ENCODE peak calls at places on chromosomes 13 and 19, in four cellular contexts. O, S, Y and E are unnamed samples.

GRCh38 chr13:97700306-97700848 is 253.1 kb upstream of the IPO5 start:
- DNase-seq in O (no peak), S (no peak), Y (no peak), E (no peak)

GRCh38 chr19:6412111-6412999 is 12.3 kb downstream of the KHSRP start:
- DNase-seq in O (peak; percentile 31), S (peak; percentile 65), Y (peak; percentile 49), E (no peak)

GRCh38 chr19:30373593-30373992 is 1.4 kb downstream of the ZNF536 start:
- DNase-seq in O (no peak), S (no peak), Y (no peak), E (no peak)

GRCh38 chr13:79405831-79406596 is at the start of gene RBM26:
- DNase-seq in O (peak; percentile 91), S (peak; percentile 94), Y (peak; percentile 91), E (peak; percentile 70)

GRCh38 chr19:43789029-43789428 is 8.3 kb upstream of the KCNN4 start:
- DNase-seq in O (no peak), S (peak; percentile 71), Y (no peak), E (no peak)

GRCh38 chr13:73303858-73304257 is 245.1 kb downstream of the KLF5 start:
- DNase-seq in O (no peak), S (no peak), Y (no peak), E (no peak)

GRCh38 chr13:108102771-108103170 is 112.6 kb downstream of the LIG4 start:
- DNase-seq in O (no peak), S (no peak), Y (no peak), E (no peak)

GRCh38 chr19:38849746-38850230 is at the start of gene HNRNPL:
- DNase-seq in O (no peak), S (no peak), Y (no peak), E (no peak)

GRCh38 chr13:50149932-50150331 is 134.7 kb downstream of the KCNRG start:
- DNase-seq in O (no peak), S (peak; percentile 58), Y (no peak), E (no peak)

GRCh38 chr13:75135325-75135825 is 346.6 kb downstream of the TBC1D4 start:
- DNase-seq in O (no peak), S (no peak), Y (no peak), E (no peak)

GRCh38 chr13:41821195-41821594 is 139.7 kb downstream of the VWA8 start:
- DNase-seq in O (no peak), S (no peak), Y (no peak), E (no peak)

GRCh38 chr13:75587679-75588078 is 38.1 kb downstream of the UCHL3 start:
- DNase-seq in O (no peak), S (no peak), Y (peak; percentile 21), E (no peak)

GRCh38 chr19:9986787-9987281 is 23.5 kb downstream of the COL5A3 start:
- DNase-seq in O (no peak), S (no peak), Y (no peak), E (no peak)

GRCh38 chr19:41860419-41861097 is 503 bp downstream of the RPS19 start:
- DNase-seq in O (no peak), S (no peak), Y (no peak), E (no peak)

GRCh38 chr19:31890230-31890629 is 455.2 kb upstream of the ZNF507 start:
- DNase-seq in O (no peak), S (peak; percentile 13), Y (no peak), E (no peak)

GRCh38 chr19:11420429-11420893 is 1.3 kb upstream of the RGL3 start:
- DNase-seq in O (no peak), S (no peak), Y (no peak), E (no peak)

GRCh38 chr13:34076943-34077703 is 259.2 kb downstream of the RFC3 start:
- DNase-seq in O (peak; percentile 7), S (no peak), Y (peak; percentile 16), E (no peak)

GRCh38 chr13:19681517-19681916 is 48.1 kb downstream of the MPHOSPH8 start:
- DNase-seq in O (no peak), S (no peak), Y (no peak), E (no peak)
- TF ChIP-seq SIN3A in O (no peak), S (no peak), Y (no peak), E (no peak)

DNA sequence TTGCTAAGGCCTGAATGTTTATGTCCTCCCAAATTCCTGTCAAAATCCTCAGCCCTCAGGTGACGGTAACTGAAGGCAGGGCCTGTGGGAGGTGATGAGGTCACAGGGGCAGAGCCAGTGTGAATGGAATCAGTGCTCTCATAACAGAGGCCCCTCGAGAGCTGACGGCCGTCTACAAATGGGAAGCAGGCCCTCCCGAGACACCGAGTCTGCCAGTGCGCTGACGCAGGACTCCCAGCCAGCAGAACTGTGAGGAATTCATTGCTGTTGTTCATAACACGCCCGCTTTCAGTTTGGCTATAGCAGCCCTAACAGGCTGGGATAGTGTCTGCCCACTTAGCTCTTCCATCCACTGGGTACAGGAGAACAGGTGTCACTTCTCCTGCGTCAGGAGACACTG is 41.2 kb downstream of the CARS2 start:
- DNase-seq in O (no peak), S (no peak), Y (no peak), E (no peak)
- TF ChIP-seq TCF7L2 in O (no peak), S (no peak), Y (no peak), E (no peak)

GRCh38 chr19:12802267-12803106 is 618 bp downstream of the THSD8 start:
- DNase-seq in O (no peak), S (no peak), Y (no peak), E (no peak)
- TF ChIP-seq SIN3A in O (no peak), S (no peak), Y (no peak), E (no peak)

GRCh38 chr13:105333416-105333815 is 1202.0 kb downstream of the EFNB2 start:
- DNase-seq in O (no peak), S (no peak), Y (no peak), E (no peak)

GRCh38 chr13:105338773-105339172 is 1196.7 kb downstream of the EFNB2 start:
- DNase-seq in O (no peak), S (no peak), Y (no peak), E (no peak)

GRCh38 chr13:105338044-105338443 is 1197.4 kb downstream of the EFNB2 start:
- DNase-seq in O (no peak), S (no peak), Y (no peak), E (no peak)

GRCh38 chr13:105336706-105337582 is 1198.5 kb downstream of the EFNB2 start:
- DNase-seq in O (no peak), S (no peak), Y (no peak), E (no peak)

DNA sequence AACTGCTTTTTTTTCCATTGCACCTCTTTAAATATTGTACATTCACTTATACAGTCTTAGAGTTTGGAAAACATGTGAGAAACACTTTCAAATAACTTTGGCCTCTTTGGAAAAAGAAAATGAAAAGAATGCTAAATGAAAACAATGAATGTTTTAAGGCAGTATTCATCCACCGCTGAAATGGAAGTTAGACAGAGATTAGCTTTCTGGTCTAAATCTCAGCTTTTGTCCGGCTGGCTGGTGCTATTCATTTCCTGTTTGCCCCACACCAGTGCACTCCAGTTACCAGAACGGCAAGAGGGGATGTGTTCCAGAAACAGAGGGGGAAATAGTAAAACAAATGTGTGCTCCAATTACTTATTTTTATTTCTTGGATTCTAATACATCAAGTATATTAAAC is 1201.3 kb downstream of the EFNB2 start:
- DNase-seq in O (no peak), S (no peak), Y (no peak), E (no peak)
- TF ChIP-seq TCF7L2 in O (no peak), S (no peak), Y (no peak), E (no peak)

GRCh38 chr19:20333508-20333907 is 166.5 kb downstream of the ZNF486 start:
- DNase-seq in O (no peak), S (no peak), Y (no peak), E (no peak)
- TF ChIP-seq SIN3A in O (no peak), S (no peak), Y (no peak), E (no peak)

DNA sequence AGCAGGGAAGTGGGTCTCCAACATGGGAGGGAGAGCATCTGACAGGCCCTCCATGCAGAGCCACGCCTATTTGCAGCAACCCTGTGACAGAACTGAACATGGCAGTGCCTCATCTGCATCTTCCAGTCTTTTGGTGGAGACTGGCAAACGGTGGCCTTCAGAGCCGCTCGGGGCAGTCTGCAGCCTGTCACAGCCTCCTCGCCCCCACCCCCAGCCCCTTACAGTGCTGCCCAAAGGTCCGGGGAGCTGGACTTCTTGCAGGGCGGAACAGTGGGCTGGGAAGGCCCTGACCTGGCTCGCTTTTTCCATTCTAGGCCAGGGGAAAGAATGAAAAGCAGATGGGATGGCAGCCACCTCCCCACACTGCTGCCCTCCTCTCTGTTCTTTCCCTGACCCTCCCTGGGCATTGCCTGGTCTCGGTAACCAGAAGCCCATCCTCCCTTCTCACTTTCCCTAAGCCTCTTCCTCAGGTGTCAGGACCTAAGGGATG is 2.7 kb downstream of the CALM3 start:
- DNase-seq in O (no peak), S (no peak), Y (no peak), E (no peak)
- TF ChIP-seq TCF7L2 in O (no peak), S (no peak), Y (no peak), E (no peak)